ENCODE peak calls at places on chromosome 3, in five cellular contexts. N, L, H, R and Y are unnamed samples.

GRCh38 chr3:37137516-37137915 is 36.9 kb downstream of the LRRFIP2 start:
- DNase-seq in N (no peak), L (no peak), H (no peak), R (no peak), Y (no peak)

GRCh38 chr3:131998027-131998426 is 36.8 kb downstream of the CPNE4 start:
- DNase-seq in N (no peak), L (peak; percentile 31), H (no peak), R (no peak), Y (no peak)

GRCh38 chr3:126558336-126559071 is at the start of gene C3orf22:
- DNase-seq in N (no peak), L (no peak), H (peak; percentile 8), R (no peak), Y (no peak)

GRCh38 chr3:30260747-30261146 is 345.7 kb upstream of the TGFBR2 start:
- DNase-seq in N (no peak), L (no peak), H (no peak), R (no peak), Y (no peak)

GRCh38 chr3:129461022-129461421 is 21.0 kb downstream of the IFT122 start:
- DNase-seq in N (no peak), L (no peak), H (no peak), R (peak; percentile 50), Y (no peak)

GRCh38 chr3:28206479-28206878 is 34.9 kb upstream of the CMC1 start:
- DNase-seq in N (no peak), L (peak; percentile 4), H (no peak), R (no peak), Y (no peak)

GRCh38 chr3:10992017-10992945 is at the start of gene SLC6A1:
- DNase-seq in N (no peak), L (peak; percentile 83), H (no peak), R (no peak), Y (peak; percentile 78)

GRCh38 chr3:4656059-4656458 is 162.9 kb downstream of the ITPR1 start:
- DNase-seq in N (peak; percentile 45), L (peak; percentile 91), H (peak; percentile 43), R (peak; percentile 60), Y (peak; percentile 60)

GRCh38 chr3:115321396-115321795 is 174.3 kb upstream of the ZBTB20 start:
- DNase-seq in N (no peak), L (no peak), H (no peak), R (peak; percentile 77), Y (no peak)

GRCh38 chr3:45409921-45410320 is 21.5 kb downstream of the LARS2 start:
- DNase-seq in N (no peak), L (no peak), H (no peak), R (peak; percentile 16), Y (no peak)

GRCh38 chr3:45406812-45407211 is 18.4 kb downstream of the LARS2 start:
- DNase-seq in N (no peak), L (no peak), H (no peak), R (no peak), Y (no peak)

GRCh38 chr3:45407634-45408033 is 19.3 kb downstream of the LARS2 start:
- DNase-seq in N (no peak), L (no peak), H (no peak), R (no peak), Y (no peak)

GRCh38 chr3:45411081-45411480 is 22.7 kb downstream of the LARS2 start:
- DNase-seq in N (no peak), L (no peak), H (no peak), R (no peak), Y (no peak)

GRCh38 chr3:45409369-45409768 is 21.0 kb downstream of the LARS2 start:
- DNase-seq in N (no peak), L (no peak), H (no peak), R (no peak), Y (no peak)
- H3K27ac ChIP-seq in N (peak overlapping the region; percentile 48), L (no peak overlapping the region), H (no peak overlapping the region), R (no peak overlapping the region), Y (no peak overlapping the region)

GRCh38 chr3:120143676-120144075 is 49.4 kb upstream of the GSK3B start:
- DNase-seq in N (no peak), L (no peak), H (no peak), R (no peak), Y (no peak)

GRCh38 chr3:120148187-120148954 is 54.1 kb upstream of the GSK3B start:
- DNase-seq in N (no peak), L (no peak), H (no peak), R (no peak), Y (no peak)

GRCh38 chr3:120144267-120144666 is 50.0 kb upstream of the GSK3B start:
- DNase-seq in N (no peak), L (peak; percentile 37), H (no peak), R (peak; percentile 46), Y (no peak)

GRCh38 chr3:120145498-120146285 is 51.4 kb upstream of the GSK3B start:
- DNase-seq in N (no peak), L (no peak), H (no peak), R (peak; percentile 26), Y (no peak)

GRCh38 chr3:120147072-120147871 is 53.0 kb upstream of the GSK3B start:
- DNase-seq in N (no peak), L (peak; percentile 65), H (peak; percentile 83), R (no peak), Y (no peak)
- TF ChIP-seq CTCF in N (no peak), L (peak; percentile 78), H (no peak), R (no peak), Y (no peak)

GRCh38 chr3:57659810-57660439 is 33.0 kb downstream of the DENND6A start:
- DNase-seq in N (no peak), L (peak; percentile 19), H (no peak), R (no peak), Y (no peak)
- H3K27ac ChIP-seq in N (peak overlapping the region; percentile 76), L (peak overlapping the region; percentile 69), H (no peak overlapping the region), R (no peak overlapping the region), Y (peak overlapping the region; percentile 21)

GRCh38 chr3:71581451-71581980 is 2.0 kb downstream of the FOXP1 start:
- DNase-seq in N (peak; percentile 41), L (peak; percentile 65), H (peak; percentile 47), R (no peak), Y (peak; percentile 37)
- TF ChIP-seq CTCF in N (no peak), L (no peak), H (no peak), R (no peak), Y (no peak)